ENCODE peak calls at places on chromosomes 5 and 9, in five cellular contexts. A is fibroblast of the aortic adventitia, S is ovary, G is WERI-Rb-1, Z is GM06990. P is an unnamed sample.

GRCh38 chr5:143652104-143652700 is 159.8 kb upstream of the HMHB1 start:
- DNase-seq in G (no peak), Z (no peak), S (no peak), A (peak; percentile 45), P (no peak)

GRCh38 chr5:140115186-140115500 is 1.2 kb downstream of the PURA start:
- DNase-seq in S (no peak), Z (no peak), G (no peak), A (no peak), P (no peak)

GRCh38 chr9:128689820-128690683 is 1.0 kb downstream of the SET start:
- DNase-seq in Z (peak; percentile 48), S (peak; percentile 56), A (peak; percentile 39), G (peak; percentile 56), P (no peak)

GRCh38 chr9:116502746-116503145 is 184.4 kb upstream of the TRIM32 start:
- DNase-seq in Z (no peak), A (no peak), S (no peak), G (no peak), P (no peak)

GRCh38 chr5:110054240-110054639 is 364.5 kb downstream of the MAN2A1 start:
- DNase-seq in G (no peak), S (no peak), Z (no peak), A (peak; percentile 37), P (no peak)

GRCh38 chr9:102124465-102124864 is 386.0 kb upstream of the GRIN3A start:
- DNase-seq in A (no peak), Z (no peak), S (no peak), G (no peak), P (no peak)

GRCh38 chr9:89690334-89690912 is 85.6 kb downstream of the GADD45G start:
- DNase-seq in A (no peak), Z (peak; percentile 51), S (no peak), G (no peak), P (no peak)

GRCh38 chr9:135343733-135344522 is 135.7 kb upstream of the PPP1R26 start:
- DNase-seq in S (peak; percentile 53), Z (peak; percentile 26), A (peak; percentile 16), G (peak; percentile 82), P (no peak)

GRCh38 chr5:142014911-142015584 is 2.2 kb upstream of the GNPDA1 start:
- DNase-seq in G (no peak), Z (no peak), S (peak; percentile 20), A (peak; percentile 68), P (no peak)

GRCh38 chr9:131238402-131239021 is 37.8 kb downstream of the FAM78A start:
- DNase-seq in G (no peak), S (no peak), A (no peak), Z (no peak), P (no peak)

GRCh38 chr5:9507974-9508373 is 37.9 kb downstream of the SEMA5A start:
- DNase-seq in G (no peak), Z (no peak), A (peak; percentile 38), S (no peak), P (peak; percentile 62)

GRCh38 chr5:127844631-127845030 is 141.4 kb downstream of the CCDC192 start:
- DNase-seq in S (no peak), G (no peak), Z (no peak), A (no peak), P (no peak)

GRCh38 chr9:33131505-33132248 is 35.5 kb downstream of the B4GALT1 start:
- DNase-seq in G (no peak), A (no peak), Z (no peak), S (no peak), P (no peak)

GRCh38 chr9:105148328-105149006 is 96.0 kb upstream of the SLC44A1 start:
- DNase-seq in G (peak; percentile 32), A (no peak), S (no peak), Z (no peak), P (no peak)

GRCh38 chr5:92838253-92838652 is 742.8 kb downstream of the NR2F1-AS1 start:
- DNase-seq in A (no peak), G (no peak), Z (no peak), S (no peak), P (no peak)

GRCh38 chr5:32047056-32047455 is 127.1 kb downstream of the GOLPH3 start:
- DNase-seq in A (peak; percentile 19), G (no peak), S (no peak), Z (no peak), P (no peak)

GRCh38 chr9:127767909-127768331 is 10.5 kb downstream of the SH2D3C start:
- DNase-seq in A (no peak), S (no peak), Z (no peak), G (no peak), P (no peak)

GRCh38 chr5:26487553-26487952 is 550.8 kb downstream of the CDH9 start:
- DNase-seq in S (no peak), G (no peak), Z (no peak), A (no peak), P (no peak)

GRCh38 chr5:102809033-102809432 is 53.9 kb downstream of the PAM start:
- DNase-seq in A (no peak), S (no peak), Z (no peak), G (no peak), P (no peak)

GRCh38 chr5:134406390-134406789 is 5.3 kb downstream of the CDKN2AIPNL start:
- DNase-seq in Z (no peak), G (no peak), A (no peak), S (no peak), P (no peak)

GRCh38 chr9:115391166-115391825 is 273.3 kb upstream of the TNC start:
- DNase-seq in G (no peak), Z (no peak), A (no peak), S (no peak), P (no peak)

GRCh38 chr9:127426756-127427155 is 2.6 kb downstream of the ZNF79 start:
- DNase-seq in G (no peak), S (no peak), A (no peak), Z (no peak), P (no peak)

GRCh38 chr5:10311595-10312425 is 4.1 kb upstream of the CMBL start:
- DNase-seq in Z (no peak), G (no peak), S (no peak), A (no peak), P (no peak)

GRCh38 chr5:137328991-137329390 is 170.1 kb downstream of the SPOCK1 start:
- DNase-seq in A (no peak), Z (no peak), G (no peak), S (no peak), P (no peak)

GRCh38 chr5:45162974-45163373 is 354.2 kb downstream of the MRPS30 start:
- DNase-seq in G (no peak), A (no peak), S (no peak), Z (no peak), P (no peak)

GRCh38 chr9:133642708-133643361 is 6.7 kb downstream of the DBH start:
- DNase-seq in S (no peak), Z (no peak), A (no peak), G (no peak), P (no peak)

GRCh38 chr9:12627091-12627490 is 66.1 kb upstream of the TYRP1 start:
- DNase-seq in S (no peak), A (no peak), Z (no peak), G (no peak), P (no peak)

GRCh38 chr5:2577637-2578036 is 173.8 kb downstream of the IRX2 start:
- DNase-seq in A (no peak), Z (no peak), G (no peak), S (no peak), P (no peak)

GRCh38 chr5:148809781-148810524 is 16.5 kb upstream of the ADRB2 start:
- DNase-seq in G (no peak), S (no peak), Z (no peak), A (peak; percentile 19), P (no peak)

GRCh38 chr5:21681906-21682305 is 1171.2 kb downstream of the CDH12 start:
- DNase-seq in S (no peak), A (no peak), Z (no peak), G (no peak), P (no peak)

GRCh38 chr9:8346291-8346690 is 546.7 kb upstream of the DMAC1 start:
- DNase-seq in S (no peak), Z (no peak), G (no peak), A (peak; percentile 67), P (no peak)

GRCh38 chr5:658103-658502 is 35.0 kb downstream of the TPPP start:
- DNase-seq in G (no peak), A (no peak), Z (no peak), S (no peak), P (no peak)
- H3K4me3 ChIP-seq in G (no peak overlapping the region), A (no peak overlapping the region), Z (no peak overlapping the region), S (no peak overlapping the region), P (no peak overlapping the region)

GRCh38 chr5:173888473-173889135 is 455 bp downstream of the CPEB4 start:
- DNase-seq in G (peak; percentile 18), Z (peak; percentile 29), A (peak; percentile 40), S (peak; percentile 28), P (no peak)

GRCh38 chr5:173890195-173890951 is 2.2 kb downstream of the CPEB4 start:
- DNase-seq in A (peak; percentile 66), S (peak; percentile 44), G (peak; percentile 29), Z (no peak), P (no peak)

GRCh38 chr5:173887610-173888472 is at the start of gene CPEB4:
- DNase-seq in S (peak; percentile 99), A (peak; percentile 99), Z (peak; percentile 94), G (peak; percentile 99), P (peak; percentile 96)

GRCh38 chr5:173893192-173893561 is 5.0 kb downstream of the CPEB4 start:
- DNase-seq in G (no peak), A (no peak), S (no peak), Z (no peak), P (no peak)

GRCh38 chr5:173891367-173891766 is 3.2 kb downstream of the CPEB4 start:
- DNase-seq in S (no peak), G (no peak), Z (no peak), A (no peak), P (no peak)
- H3K4me3 ChIP-seq in S (peak overlapping the region; percentile 35), G (peak overlapping the region; percentile 53), Z (peak overlapping the region; percentile 92), A (peak overlapping the region; percentile 64), P (peak overlapping the region; percentile 79)

DNA sequence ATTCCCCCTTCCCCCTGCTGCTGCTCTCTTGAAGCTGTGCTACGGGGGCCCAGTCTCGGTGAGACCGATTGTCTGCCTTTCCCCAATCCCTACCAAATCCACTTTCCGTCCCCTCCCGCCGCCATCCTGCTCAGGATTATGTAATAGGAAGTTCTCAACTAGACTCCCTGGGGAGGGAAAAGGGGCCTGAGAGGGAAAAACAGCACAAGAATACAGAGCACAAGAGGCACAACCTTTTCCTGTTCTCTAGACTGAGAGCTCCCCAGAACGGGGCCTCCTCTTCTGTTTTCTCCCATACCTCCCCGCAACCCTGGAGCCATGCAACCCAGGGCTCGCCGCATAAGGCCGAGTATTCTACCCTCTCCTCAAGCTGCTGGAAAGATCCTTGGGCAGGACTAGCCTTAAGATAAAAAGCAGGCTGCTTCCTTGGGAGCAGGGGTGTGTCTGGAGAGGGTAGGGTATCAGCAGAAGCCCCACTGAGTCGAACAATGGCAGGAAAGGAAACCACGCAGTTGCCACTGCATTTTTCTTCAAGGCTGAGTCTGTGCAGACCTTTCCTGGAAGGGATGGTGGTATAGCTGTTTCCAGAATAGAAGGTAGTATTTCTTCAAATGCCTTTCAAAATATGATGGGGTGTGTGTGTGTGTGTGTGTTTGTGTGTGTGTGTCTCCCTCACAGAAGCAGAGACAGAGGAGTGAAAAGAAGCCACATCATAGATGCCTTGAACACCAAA is 12.9 kb downstream of the MYORG start:
- DNase-seq in A (peak; percentile 43), S (no peak), G (peak; percentile 29), Z (no peak), P (no peak)
- H3K4me3 ChIP-seq in A (no peak overlapping the region), S (no peak overlapping the region), G (no peak overlapping the region), Z (no peak overlapping the region), P (no peak overlapping the region)

DNA sequence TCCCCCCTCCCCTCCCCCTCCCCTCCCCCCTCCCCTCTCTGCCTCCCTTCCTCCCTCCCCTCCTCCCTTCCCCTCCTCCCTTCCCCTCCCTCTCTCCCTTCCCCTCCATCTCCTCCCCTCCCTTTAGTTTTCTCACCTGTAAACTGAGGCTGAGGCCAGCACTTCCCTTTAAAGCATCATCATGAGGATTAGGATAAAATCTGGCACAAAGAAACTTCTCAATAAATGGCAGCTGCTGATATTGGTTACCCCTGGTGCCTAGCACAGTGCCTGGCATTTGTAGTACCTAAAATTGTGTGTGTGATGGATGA is 41.9 kb downstream of the RAI14 start:
- DNase-seq in Z (no peak), S (no peak), G (no peak), A (no peak), P (no peak)
- H3K4me3 ChIP-seq in Z (no peak overlapping the region), S (no peak overlapping the region), G (no peak overlapping the region), A (no peak overlapping the region), P (no peak overlapping the region)